ENCODE peak calls at places on chromosomes 1 and 21, in seven cellular contexts. H, R, W, B, K, S and P are unnamed samples.

GRCh38 chr1:162389021-162389818 is 7.7 kb downstream of the C1orf226 start:
- DNase-seq in H (peak; percentile 30), R (no peak), W (no peak), B (peak; percentile 79), K (no peak), S (no peak), P (no peak)

GRCh38 chr1:15355968-15356621 is 53.6 kb upstream of the EFHD2 start:
- DNase-seq in H (peak; percentile 61), R (no peak), W (no peak), B (peak; percentile 93), K (peak; percentile 84), S (no peak), P (no peak)

GRCh38 chr1:46289976-46290375 is 13.4 kb downstream of the LRRC41 start:
- DNase-seq in H (peak; percentile 31), R (no peak), W (no peak), B (peak; percentile 31), K (no peak), S (no peak), P (no peak)

GRCh38 chr1:230265200-230266115 is 160.7 kb downstream of the PGBD5 start:
- DNase-seq in H (no peak), R (no peak), W (no peak), B (no peak), K (no peak), S (no peak), P (no peak)

GRCh38 chr1:184069675-184070074 is 18.1 kb downstream of the TSEN15 start:
- DNase-seq in H (peak; percentile 59), R (no peak), W (no peak), B (peak; percentile 39), K (no peak), S (no peak), P (no peak)

GRCh38 chr1:62962794-62963776 is 179.2 kb downstream of the ATG4C start:
- DNase-seq in H (peak; percentile 14), R (peak; percentile 95), W (peak; percentile 29), B (peak; percentile 27), K (no peak), S (no peak), P (peak; percentile 37)

GRCh38 chr1:32962248-32962896 is 2.2 kb downstream of the RNF19B start:
- DNase-seq in H (peak; percentile 26), R (no peak), W (peak; percentile 41), B (no peak), K (no peak), S (no peak), P (no peak)

GRCh38 chr1:48916121-48917069 is 139.7 kb upstream of the BEND5 start:
- DNase-seq in H (peak; percentile 2), R (peak; percentile 84), W (peak; percentile 9), B (peak; percentile 74), K (peak; percentile 42), S (no peak), P (peak; percentile 6)

GRCh38 chr1:167454304-167454928 is 63.9 kb downstream of the CD247 start:
- DNase-seq in H (no peak), R (peak; percentile 75), W (peak; percentile 9), B (no peak), K (no peak), S (no peak), P (no peak)

DNA sequence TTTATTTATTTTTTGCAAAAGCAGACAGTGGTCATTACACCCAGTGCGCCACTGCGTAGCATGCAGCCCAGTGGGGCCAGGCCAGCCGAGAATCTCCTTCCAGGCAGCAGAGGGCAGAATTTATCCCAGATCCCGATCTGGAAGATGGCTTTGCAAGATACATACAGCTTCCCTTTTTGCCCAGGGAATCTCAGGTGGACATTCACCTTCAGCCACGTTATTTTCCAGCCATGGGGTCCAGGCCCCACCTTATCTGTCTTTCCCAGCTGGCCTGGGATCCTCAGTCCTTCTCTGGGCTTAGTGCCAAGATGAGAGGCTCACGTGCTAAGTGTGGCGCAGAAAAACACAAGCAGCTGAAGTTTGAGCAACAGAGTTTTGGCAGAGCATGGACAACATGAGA is 123.6 kb downstream of the AJAP1 start:
- DNase-seq in H (no peak), R (no peak), W (no peak), B (no peak), K (no peak), S (no peak), P (no peak)
- TF ChIP-seq CTCF in H (no peak), R (no peak), W (no peak), B (no peak), K (peak; percentile 12), S (peak; percentile 70), P (peak; percentile 38)

GRCh38 chr1:236144033-236144432 is 1.7 kb downstream of the GPR137B start:
- DNase-seq in H (no peak), R (no peak), W (no peak), B (no peak), K (no peak), S (no peak), P (no peak)
- H3K27ac ChIP-seq in H (no peak overlapping the region), R (no peak overlapping the region), W (no peak overlapping the region), B (no peak overlapping the region), K (no peak overlapping the region), S (no peak overlapping the region), P (no peak overlapping the region)

GRCh38 chr1:2480986-2481364 is 4.9 kb downstream of the PLCH2 start:
- DNase-seq in H (no peak), R (no peak), W (no peak), B (no peak), K (no peak), S (no peak), P (no peak)

GRCh38 chr1:2479618-2480017 is 3.5 kb downstream of the PLCH2 start:
- DNase-seq in H (no peak), R (no peak), W (no peak), B (no peak), K (no peak), S (no peak), P (no peak)

GRCh38 chr1:2479186-2479585 is 3.1 kb downstream of the PLCH2 start:
- DNase-seq in H (no peak), R (no peak), W (no peak), B (no peak), K (no peak), S (no peak), P (no peak)

GRCh38 chr1:2481885-2482284 is 5.8 kb downstream of the PLCH2 start:
- DNase-seq in H (no peak), R (no peak), W (no peak), B (no peak), K (no peak), S (peak; percentile 49), P (no peak)

GRCh38 chr1:2480236-2480985 is 4.3 kb downstream of the PLCH2 start:
- DNase-seq in H (no peak), R (no peak), W (no peak), B (no peak), K (no peak), S (no peak), P (no peak)
- H2AFZ ChIP-seq in H (no peak overlapping the region), R (no peak overlapping the region), W (no peak overlapping the region), B (no peak overlapping the region), K (no peak overlapping the region), S (no peak overlapping the region), P (no peak overlapping the region)

GRCh38 chr1:109295712-109296415 is 10.9 kb downstream of the MYBPHL start:
- DNase-seq in H (no peak), R (no peak), W (no peak), B (no peak), K (no peak), S (no peak), P (no peak)
- TF ChIP-seq CTCF in H (no peak), R (peak; percentile 53), W (no peak), B (no peak), K (no peak), S (no peak), P (no peak)

GRCh38 chr1:221302357-221303147 is 423.3 kb downstream of the HLX start:
- DNase-seq in H (no peak), R (no peak), W (no peak), B (no peak), K (no peak), S (no peak), P (no peak)
- H3K27ac ChIP-seq in H (no peak overlapping the region), R (no peak overlapping the region), W (no peak overlapping the region), B (no peak overlapping the region), K (no peak overlapping the region), S (no peak overlapping the region), P (no peak overlapping the region)

GRCh38 chr21:36966066-36966845 is at the start of gene HLCS:
- DNase-seq in H (peak; percentile 36), R (peak; percentile 78), W (peak; percentile 28), B (peak; percentile 62), K (peak; percentile 62), S (no peak), P (peak; percentile 75)
- H2AFZ ChIP-seq in H (peak within 1 kb of the TSS; percentile 97), R (peak within 1 kb of the TSS; percentile 85), W (peak within 1 kb of the TSS; percentile 80), B (peak within 1 kb of the TSS; percentile 68), K (peak within 1 kb of the TSS; percentile 82), S (peak within 1 kb of the TSS; percentile 65), P (peak within 1 kb of the TSS; percentile 88)

GRCh38 chr1:9843576-9843945 is 19.8 kb upstream of the CLSTN1 start:
- DNase-seq in H (no peak), R (no peak), W (no peak), B (no peak), K (peak; percentile 75), S (no peak), P (no peak)

GRCh38 chr1:9841460-9841859 is 17.7 kb upstream of the CLSTN1 start:
- DNase-seq in H (no peak), R (no peak), W (no peak), B (no peak), K (no peak), S (no peak), P (no peak)

GRCh38 chr1:9842073-9842711 is 18.4 kb upstream of the CLSTN1 start:
- DNase-seq in H (peak; percentile 13), R (no peak), W (no peak), B (peak; percentile 50), K (no peak), S (no peak), P (no peak)

GRCh38 chr1:9844106-9844505 is 20.3 kb upstream of the CLSTN1 start:
- DNase-seq in H (no peak), R (no peak), W (no peak), B (no peak), K (no peak), S (no peak), P (no peak)

GRCh38 chr1:9842781-9843575 is 19.2 kb upstream of the CLSTN1 start:
- DNase-seq in H (no peak), R (no peak), W (no peak), B (peak; percentile 28), K (peak; percentile 34), S (no peak), P (no peak)
- TF ChIP-seq CTCF in H (no peak), R (peak; percentile 12), W (no peak), B (no peak), K (no peak), S (no peak), P (no peak)